ENCODE peak calls at places on chromosomes 12 and 14, in four cellular contexts. P, D, Y and A are unnamed samples.
A peak's percentile ranks its signal among the peaks of the same experiment; 100 is the strongest.

GRCh38 chr12:65891987-65892481 is 67.8 kb downstream of the HMGA2 start:
- DNase-seq in P (no peak), Y (no peak), D (peak; percentile 86), A (peak; percentile 56)

GRCh38 chr12:46071335-46071734 is 81.0 kb upstream of the SCAF11 start:
- DNase-seq in D (no peak), P (no peak), Y (no peak), A (no peak)

GRCh38 chr12:94170690-94171594 is 22.6 kb downstream of the PLXNC1 start:
- DNase-seq in D (no peak), Y (no peak), P (no peak), A (no peak)

GRCh38 chr14:78403278-78403815 is 233.2 kb downstream of the NRXN3 start:
- DNase-seq in P (peak; percentile 50), D (no peak), Y (peak; percentile 41), A (peak; percentile 17)

GRCh38 chr14:61139006-61139599 is 142.0 kb downstream of the TMEM30B start:
- DNase-seq in Y (no peak), D (no peak), P (no peak), A (no peak)

GRCh38 chr14:24430143-24430681 is 458 bp downstream of the KHNYN start:
- DNase-seq in D (peak; percentile 98), P (peak; percentile 53), Y (peak; percentile 72), A (peak; percentile 49)

GRCh38 chr12:116236986-116237385 is 40.5 kb downstream of the MED13L start:
- DNase-seq in P (no peak), Y (no peak), D (no peak), A (no peak)

GRCh38 chr14:59570122-59570521 is 6.5 kb downstream of the CCDC175 start:
- DNase-seq in D (no peak), P (no peak), Y (no peak), A (no peak)

GRCh38 chr12:129660961-129661360 is 242.9 kb downstream of the TMEM132D start:
- DNase-seq in P (no peak), D (no peak), Y (no peak), A (no peak)

GRCh38 chr12:42140901-42141300 is 3.8 kb downstream of the GXYLT1 start:
- DNase-seq in P (no peak), D (peak; percentile 27), Y (no peak), A (no peak)